ENCODE peak calls at places on chromosomes 12 and 14, in ten cellular contexts. One of them, this sample, is unnamed.

GRCh38 chr14:89912667-89913211 is 41.8 kb downstream of the EFCAB11 start:
- DNase-seq in A549: peak; percentile 66
- DNase-seq in neural progenitor cell: no peak
- DNase-seq in IMR-90: peak; percentile 97
- DNase-seq in HepG2: peak; percentile 59
- DNase-seq in astrocyte: peak; percentile 98
- DNase-seq in neuronal stem cell: peak; percentile 23
- DNase-seq in endothelial cell of umbilical vein: peak; percentile 87
- DNase-seq in PC-3: peak; percentile 68
- DNase-seq in fibroblast of lung: peak; percentile 96
- DNase-seq in this sample: peak; percentile 99

GRCh38 chr12:18250313-18250916 is 10.9 kb upstream of the PIK3C2G start:
- DNase-seq in A549: peak; percentile 18
- DNase-seq in neural progenitor cell: peak; percentile 88
- DNase-seq in IMR-90: peak; percentile 76
- DNase-seq in HepG2: peak; percentile 59
- DNase-seq in astrocyte: peak; percentile 39
- DNase-seq in neuronal stem cell: peak; percentile 59
- DNase-seq in endothelial cell of umbilical vein: peak; percentile 52
- DNase-seq in PC-3: peak; percentile 75
- DNase-seq in fibroblast of lung: peak; percentile 84
- DNase-seq in this sample: peak; percentile 84

GRCh38 chr12:29208060-29208459 is 59.0 kb downstream of the FAR2 start:
- DNase-seq in A549: no peak
- DNase-seq in neural progenitor cell: no peak
- DNase-seq in IMR-90: no peak
- DNase-seq in HepG2: no peak
- DNase-seq in astrocyte: no peak
- DNase-seq in neuronal stem cell: no peak
- DNase-seq in endothelial cell of umbilical vein: no peak
- DNase-seq in PC-3: no peak
- DNase-seq in fibroblast of lung: no peak
- DNase-seq in this sample: no peak

GRCh38 chr12:45654002-45654401 is 75.5 kb upstream of the ARID2 start:
- DNase-seq in A549: no peak
- DNase-seq in neural progenitor cell: no peak
- DNase-seq in IMR-90: no peak
- DNase-seq in HepG2: no peak
- DNase-seq in astrocyte: no peak
- DNase-seq in neuronal stem cell: no peak
- DNase-seq in endothelial cell of umbilical vein: no peak
- DNase-seq in PC-3: no peak
- DNase-seq in fibroblast of lung: no peak
- DNase-seq in this sample: no peak

GRCh38 chr14:104864267-104865068 is 600 bp upstream of the CEP170B start:
- DNase-seq in A549: peak; percentile 37
- DNase-seq in neural progenitor cell: peak; percentile 75
- DNase-seq in IMR-90: no peak
- DNase-seq in HepG2: peak; percentile 85
- DNase-seq in astrocyte: no peak
- DNase-seq in neuronal stem cell: peak; percentile 27
- DNase-seq in endothelial cell of umbilical vein: no peak
- DNase-seq in PC-3: peak; percentile 77
- DNase-seq in fibroblast of lung: no peak
- DNase-seq in this sample: peak; percentile 40

GRCh38 chr12:71552728-71553501 is 110.7 kb downstream of the ZFC3H1 start:
- DNase-seq in A549: no peak
- DNase-seq in neural progenitor cell: no peak
- DNase-seq in IMR-90: no peak
- DNase-seq in HepG2: peak; percentile 92
- DNase-seq in astrocyte: no peak
- DNase-seq in neuronal stem cell: no peak
- DNase-seq in endothelial cell of umbilical vein: no peak
- DNase-seq in PC-3: no peak
- DNase-seq in fibroblast of lung: no peak
- DNase-seq in this sample: no peak

GRCh38 chr14:26594756-26595545 is 2.9 kb downstream of the NOVA1 start:
- DNase-seq in A549: no peak
- DNase-seq in neural progenitor cell: peak; percentile 60
- DNase-seq in IMR-90: no peak
- DNase-seq in HepG2: no peak
- DNase-seq in astrocyte: no peak
- DNase-seq in neuronal stem cell: no peak
- DNase-seq in endothelial cell of umbilical vein: no peak
- DNase-seq in PC-3: no peak
- DNase-seq in fibroblast of lung: no peak
- DNase-seq in this sample: no peak

GRCh38 chr12:11717533-11717961 is 68.1 kb downstream of the ETV6 start:
- DNase-seq in A549: no peak
- DNase-seq in neural progenitor cell: no peak
- DNase-seq in IMR-90: peak; percentile 72
- DNase-seq in HepG2: peak; percentile 65
- DNase-seq in astrocyte: peak; percentile 43
- DNase-seq in neuronal stem cell: no peak
- DNase-seq in endothelial cell of umbilical vein: no peak
- DNase-seq in PC-3: no peak
- DNase-seq in fibroblast of lung: peak; percentile 47
- DNase-seq in this sample: peak; percentile 61

GRCh38 chr12:74801625-74802024 is 264.0 kb downstream of the ATXN7L3B start:
- DNase-seq in A549: no peak
- DNase-seq in neural progenitor cell: no peak
- DNase-seq in IMR-90: no peak
- DNase-seq in HepG2: no peak
- DNase-seq in astrocyte: no peak
- DNase-seq in neuronal stem cell: no peak
- DNase-seq in endothelial cell of umbilical vein: no peak
- DNase-seq in PC-3: no peak
- DNase-seq in fibroblast of lung: no peak
- DNase-seq in this sample: no peak

GRCh38 chr14:90816686-90817436 is 631 bp upstream of the TTC7B start:
- DNase-seq in A549: no peak
- DNase-seq in neural progenitor cell: no peak
- DNase-seq in IMR-90: no peak
- DNase-seq in HepG2: no peak
- DNase-seq in astrocyte: no peak
- DNase-seq in neuronal stem cell: no peak
- DNase-seq in endothelial cell of umbilical vein: no peak
- DNase-seq in PC-3: no peak
- DNase-seq in fibroblast of lung: no peak
- DNase-seq in this sample: no peak

GRCh38 chr12:19750116-19750644 is 310.9 kb downstream of the AEBP2 start:
- DNase-seq in A549: no peak
- DNase-seq in neural progenitor cell: no peak
- DNase-seq in IMR-90: no peak
- DNase-seq in HepG2: no peak
- DNase-seq in astrocyte: no peak
- DNase-seq in neuronal stem cell: no peak
- DNase-seq in endothelial cell of umbilical vein: no peak
- DNase-seq in PC-3: no peak
- DNase-seq in fibroblast of lung: peak; percentile 38
- DNase-seq in this sample: no peak

GRCh38 chr14:51357250-51357649 is 117.2 kb downstream of the TMX1 start:
- DNase-seq in A549: no peak
- DNase-seq in neural progenitor cell: no peak
- DNase-seq in IMR-90: peak; percentile 46
- DNase-seq in HepG2: no peak
- DNase-seq in astrocyte: peak; percentile 45
- DNase-seq in neuronal stem cell: no peak
- DNase-seq in endothelial cell of umbilical vein: no peak
- DNase-seq in PC-3: no peak
- DNase-seq in fibroblast of lung: peak; percentile 10
- DNase-seq in this sample: no peak

GRCh38 chr12:132224484-132224883 is 80.2 kb downstream of the NOC4L start:
- DNase-seq in A549: no peak
- DNase-seq in neural progenitor cell: no peak
- DNase-seq in IMR-90: no peak
- DNase-seq in HepG2: no peak
- DNase-seq in astrocyte: no peak
- DNase-seq in neuronal stem cell: no peak
- DNase-seq in endothelial cell of umbilical vein: no peak
- DNase-seq in PC-3: no peak
- DNase-seq in fibroblast of lung: no peak
- DNase-seq in this sample: no peak

GRCh38 chr14:58812050-58812690 is 174.4 kb downstream of the DACT1 start:
- DNase-seq in A549: no peak
- DNase-seq in neural progenitor cell: no peak
- DNase-seq in IMR-90: no peak
- DNase-seq in HepG2: no peak
- DNase-seq in astrocyte: no peak
- DNase-seq in neuronal stem cell: no peak
- DNase-seq in endothelial cell of umbilical vein: no peak
- DNase-seq in PC-3: no peak
- DNase-seq in fibroblast of lung: no peak
- DNase-seq in this sample: no peak

GRCh38 chr14:67395876-67396189 is 16.1 kb downstream of the PLEK2 start:
- DNase-seq in A549: no peak
- DNase-seq in neural progenitor cell: no peak
- DNase-seq in IMR-90: no peak
- DNase-seq in HepG2: no peak
- DNase-seq in astrocyte: no peak
- DNase-seq in neuronal stem cell: no peak
- DNase-seq in endothelial cell of umbilical vein: peak; percentile 65
- DNase-seq in PC-3: peak; percentile 30
- DNase-seq in fibroblast of lung: no peak
- DNase-seq in this sample: peak; percentile 46

GRCh38 chr12:25100738-25101445 is 94.1 kb downstream of the DNAI7 start:
- DNase-seq in A549: no peak
- DNase-seq in neural progenitor cell: no peak
- DNase-seq in IMR-90: no peak
- DNase-seq in HepG2: no peak
- DNase-seq in astrocyte: no peak
- DNase-seq in neuronal stem cell: no peak
- DNase-seq in endothelial cell of umbilical vein: no peak
- DNase-seq in PC-3: no peak
- DNase-seq in fibroblast of lung: no peak
- DNase-seq in this sample: no peak

GRCh38 chr12:6965026-6965661 is 5.3 kb downstream of the PHB2 start:
- DNase-seq in A549: peak; percentile 92
- DNase-seq in neural progenitor cell: peak; percentile 90
- DNase-seq in IMR-90: peak; percentile 82
- DNase-seq in HepG2: peak; percentile 72
- DNase-seq in astrocyte: peak; percentile 55
- DNase-seq in neuronal stem cell: peak; percentile 81
- DNase-seq in endothelial cell of umbilical vein: peak; percentile 80
- DNase-seq in PC-3: peak; percentile 64
- DNase-seq in fibroblast of lung: peak; percentile 90
- DNase-seq in this sample: peak; percentile 89
- H3K4me3 ChIP-seq in A549: no peak overlapping the region
- H3K4me3 ChIP-seq in neural progenitor cell: no peak overlapping the region
- H3K4me3 ChIP-seq in IMR-90: no peak overlapping the region
- H3K4me3 ChIP-seq in HepG2: no peak overlapping the region
- H3K4me3 ChIP-seq in astrocyte: no peak overlapping the region
- H3K4me3 ChIP-seq in neuronal stem cell: no peak overlapping the region
- H3K4me3 ChIP-seq in endothelial cell of umbilical vein: no peak overlapping the region
- H3K4me3 ChIP-seq in PC-3: no peak overlapping the region
- H3K4me3 ChIP-seq in fibroblast of lung: no peak overlapping the region
- H3K4me3 ChIP-seq in this sample: no peak overlapping the region

GRCh38 chr12:115183752-115184151 is 499.8 kb upstream of the TBX3 start:
- DNase-seq in A549: no peak
- DNase-seq in neural progenitor cell: no peak
- DNase-seq in IMR-90: no peak
- DNase-seq in HepG2: no peak
- DNase-seq in astrocyte: no peak
- DNase-seq in neuronal stem cell: no peak
- DNase-seq in endothelial cell of umbilical vein: no peak
- DNase-seq in PC-3: peak; percentile 57
- DNase-seq in fibroblast of lung: no peak
- DNase-seq in this sample: no peak
- H3K4me2 ChIP-seq in A549: no peak overlapping the region
- H3K4me2 ChIP-seq in neural progenitor cell: no peak overlapping the region
- H3K4me2 ChIP-seq in IMR-90: no peak overlapping the region
- H3K4me2 ChIP-seq in HepG2: no peak overlapping the region
- H3K4me2 ChIP-seq in astrocyte: no peak overlapping the region
- H3K4me2 ChIP-seq in neuronal stem cell: no peak overlapping the region
- H3K4me2 ChIP-seq in endothelial cell of umbilical vein: no peak overlapping the region
- H3K4me2 ChIP-seq in PC-3: no peak overlapping the region
- H3K4me2 ChIP-seq in fibroblast of lung: no peak overlapping the region
- H3K4me2 ChIP-seq in this sample: no peak overlapping the region

DNA sequence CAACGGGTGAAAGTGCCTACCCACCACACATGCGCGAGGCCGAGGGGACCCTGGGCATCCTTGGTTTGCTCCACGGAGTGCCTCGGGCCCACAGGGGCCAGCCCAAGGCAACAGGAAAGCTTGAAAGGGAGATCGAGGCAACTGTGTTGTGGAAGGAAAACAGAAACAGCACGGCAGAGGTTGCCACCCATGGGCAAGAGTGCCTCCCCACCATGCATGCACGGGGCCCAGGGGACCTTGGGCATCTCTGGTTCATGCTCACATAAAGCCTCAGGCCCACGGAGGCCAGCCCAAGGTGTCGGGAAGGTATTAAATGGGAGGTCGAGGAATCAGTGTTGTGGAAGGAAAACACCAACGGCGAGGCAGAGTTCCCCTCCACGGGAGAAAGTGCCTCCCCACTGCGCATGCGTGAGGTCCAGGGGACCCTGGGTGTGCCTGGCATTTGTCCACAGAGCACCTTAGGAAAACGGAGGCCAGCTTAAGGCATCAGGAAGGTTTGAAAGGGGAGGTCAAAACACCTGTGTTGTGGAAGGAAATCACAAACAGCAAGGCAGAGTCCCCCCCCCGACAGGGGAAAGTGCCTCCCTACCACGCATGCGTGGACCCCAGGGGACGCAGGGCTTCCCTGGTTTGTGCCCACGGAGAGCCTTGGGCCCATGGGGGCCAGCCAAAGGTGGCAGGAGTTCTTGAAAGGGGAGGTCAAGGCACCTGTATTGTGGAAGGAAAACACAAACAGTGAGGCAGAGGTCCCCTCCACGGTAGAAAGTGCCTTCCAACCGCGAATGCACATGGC is 367.3 kb downstream of the ALG10 start:
- DNase-seq in A549: no peak
- DNase-seq in neural progenitor cell: no peak
- DNase-seq in IMR-90: no peak
- DNase-seq in HepG2: no peak
- DNase-seq in astrocyte: no peak
- DNase-seq in neuronal stem cell: no peak
- DNase-seq in endothelial cell of umbilical vein: no peak
- DNase-seq in PC-3: no peak
- DNase-seq in fibroblast of lung: no peak
- DNase-seq in this sample: no peak
- H3K9me3 ChIP-seq in A549: no peaks in the 10 kb centered on the region
- H3K9me3 ChIP-seq in neural progenitor cell: peaks cover 4% of the 10 kb centered on the region
- H3K9me3 ChIP-seq in IMR-90: peaks cover 50% of the 10 kb centered on the region
- H3K9me3 ChIP-seq in HepG2: no peaks in the 10 kb centered on the region
- H3K9me3 ChIP-seq in astrocyte: peaks cover 26% of the 10 kb centered on the region
- H3K9me3 ChIP-seq in neuronal stem cell: no peaks in the 10 kb centered on the region
- H3K9me3 ChIP-seq in endothelial cell of umbilical vein: peaks cover 2% of the 10 kb centered on the region
- H3K9me3 ChIP-seq in PC-3: no peaks in the 10 kb centered on the region
- H3K9me3 ChIP-seq in fibroblast of lung: no peaks in the 10 kb centered on the region
- H3K9me3 ChIP-seq in this sample: no peaks in the 10 kb centered on the region

DNA sequence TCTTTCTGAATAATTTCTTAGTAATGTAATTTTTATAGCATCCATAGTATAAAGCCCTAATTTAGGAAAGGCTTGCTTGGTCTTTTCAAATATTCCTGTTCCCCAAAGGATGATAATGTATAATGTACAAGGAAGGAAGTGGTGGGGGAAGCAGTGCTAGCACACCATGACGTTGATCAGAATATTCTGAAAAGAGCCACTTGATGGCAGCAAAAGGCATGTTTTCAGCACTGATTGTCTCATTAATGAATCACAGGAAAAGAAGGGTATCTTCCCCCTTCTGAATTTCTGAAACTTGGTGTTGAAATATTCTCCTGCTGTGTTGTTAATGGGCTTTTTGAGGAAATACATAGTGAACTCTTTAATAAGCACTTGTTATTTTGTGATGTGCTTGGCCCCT is 121.9 kb downstream of the TMEM117 start:
- DNase-seq in A549: peak; percentile 21
- DNase-seq in neural progenitor cell: peak; percentile 59
- DNase-seq in IMR-90: peak; percentile 67
- DNase-seq in HepG2: peak; percentile 49
- DNase-seq in astrocyte: peak; percentile 40
- DNase-seq in neuronal stem cell: peak; percentile 49
- DNase-seq in endothelial cell of umbilical vein: peak; percentile 50
- DNase-seq in PC-3: peak; percentile 79
- DNase-seq in fibroblast of lung: peak; percentile 65
- DNase-seq in this sample: peak; percentile 79
- H3K4me3 ChIP-seq in A549: no peak overlapping the region
- H3K4me3 ChIP-seq in neural progenitor cell: no peak overlapping the region
- H3K4me3 ChIP-seq in IMR-90: no peak overlapping the region
- H3K4me3 ChIP-seq in HepG2: no peak overlapping the region
- H3K4me3 ChIP-seq in astrocyte: no peak overlapping the region
- H3K4me3 ChIP-seq in neuronal stem cell: no peak overlapping the region
- H3K4me3 ChIP-seq in endothelial cell of umbilical vein: no peak overlapping the region
- H3K4me3 ChIP-seq in PC-3: no peak overlapping the region
- H3K4me3 ChIP-seq in fibroblast of lung: no peak overlapping the region
- H3K4me3 ChIP-seq in this sample: no peak overlapping the region

This sample was measured in GM23248.